ENCODE peak calls at places on chromosomes 6 and 20, in six cellular contexts. R, I, S, G, Z and W are unnamed samples.

GRCh38 chr20:58709703-58710039 is 17.1 kb downstream of the NPEPL1 start:
- DNase-seq in R (no peak), I (no peak), S (no peak), G (no peak), Z (no peak), W (no peak)

GRCh38 chr6:17985934-17986655 is 1.3 kb downstream of the KIF13A start:
- DNase-seq in R (no peak), I (no peak), S (no peak), G (no peak), Z (no peak), W (no peak)

GRCh38 chr6:7112741-7113313 is 5.1 kb downstream of the RREB1 start:
- DNase-seq in R (no peak), I (no peak), S (peak; percentile 69), G (peak; percentile 29), Z (no peak), W (no peak)

GRCh38 chr20:37697314-37697713 is 3.5 kb downstream of the CTNNBL1 start:
- DNase-seq in R (no peak), I (no peak), S (no peak), G (no peak), Z (no peak), W (no peak)

GRCh38 chr20:12660918-12661317 is 347.9 kb upstream of the SPTLC3 start:
- DNase-seq in R (peak; percentile 93), I (no peak), S (no peak), G (peak; percentile 20), Z (no peak), W (no peak)

GRCh38 chr6:140388141-140388802 is 1013.8 kb upstream of the CITED2 start:
- DNase-seq in R (no peak), I (no peak), S (no peak), G (no peak), Z (no peak), W (no peak)

GRCh38 chr6:12761376-12762115 is 45.0 kb downstream of the PHACTR1 start:
- DNase-seq in R (no peak), I (no peak), S (no peak), G (no peak), Z (no peak), W (no peak)

GRCh38 chr6:148179786-148180185 is 162.9 kb upstream of the SASH1 start:
- DNase-seq in R (peak; percentile 64), I (no peak), S (no peak), G (no peak), Z (no peak), W (no peak)

GRCh38 chr6:149190228-149190831 is 127.2 kb upstream of the TAB2 start:
- DNase-seq in R (peak; percentile 85), I (no peak), S (no peak), G (no peak), Z (no peak), W (no peak)

GRCh38 chr6:109867970-109868358 is 110.1 kb upstream of the GPR6 start:
- DNase-seq in R (no peak), I (no peak), S (no peak), G (no peak), Z (no peak), W (no peak)

GRCh38 chr20:53751394-53752368 is 158.0 kb upstream of the ZNF217 start:
- DNase-seq in R (no peak), I (no peak), S (no peak), G (no peak), Z (no peak), W (no peak)

GRCh38 chr20:62409935-62410741 is 3.1 kb upstream of the CABLES2 start:
- DNase-seq in R (peak; percentile 81), I (peak; percentile 76), S (peak; percentile 84), G (peak; percentile 82), Z (peak; percentile 14), W (no peak)

GRCh38 chr20:45423700-45424099 is 7.8 kb downstream of the PIGT start:
- DNase-seq in R (no peak), I (no peak), S (no peak), G (no peak), Z (no peak), W (no peak)

GRCh38 chr6:35736293-35736894 is 438 bp upstream of the ARMC12 start:
- DNase-seq in R (peak; percentile 92), I (peak; percentile 84), S (peak; percentile 84), G (peak; percentile 84), Z (peak; percentile 71), W (peak; percentile 85)

GRCh38 chr6:56490994-56491393 is 151.7 kb downstream of the DST start:
- DNase-seq in R (no peak), I (no peak), S (no peak), G (no peak), Z (no peak), W (no peak)

GRCh38 chr20:39983183-39983582 is 705.9 kb downstream of the MAFB start:
- DNase-seq in R (no peak), I (no peak), S (no peak), G (no peak), Z (no peak), W (no peak)

GRCh38 chr6:111975501-111975900 is 78.4 kb upstream of the CCN6 start:
- DNase-seq in R (no peak), I (no peak), S (no peak), G (no peak), Z (no peak), W (no peak)

GRCh38 chr20:21707999-21708737 is 2.7 kb downstream of the PAX1 start:
- DNase-seq in R (peak; percentile 36), I (no peak), S (no peak), G (peak; percentile 44), Z (no peak), W (no peak)

GRCh38 chr6:105560611-105561066 is 157.8 kb upstream of the PREP start:
- DNase-seq in R (no peak), I (no peak), S (no peak), G (no peak), Z (no peak), W (no peak)

DNA sequence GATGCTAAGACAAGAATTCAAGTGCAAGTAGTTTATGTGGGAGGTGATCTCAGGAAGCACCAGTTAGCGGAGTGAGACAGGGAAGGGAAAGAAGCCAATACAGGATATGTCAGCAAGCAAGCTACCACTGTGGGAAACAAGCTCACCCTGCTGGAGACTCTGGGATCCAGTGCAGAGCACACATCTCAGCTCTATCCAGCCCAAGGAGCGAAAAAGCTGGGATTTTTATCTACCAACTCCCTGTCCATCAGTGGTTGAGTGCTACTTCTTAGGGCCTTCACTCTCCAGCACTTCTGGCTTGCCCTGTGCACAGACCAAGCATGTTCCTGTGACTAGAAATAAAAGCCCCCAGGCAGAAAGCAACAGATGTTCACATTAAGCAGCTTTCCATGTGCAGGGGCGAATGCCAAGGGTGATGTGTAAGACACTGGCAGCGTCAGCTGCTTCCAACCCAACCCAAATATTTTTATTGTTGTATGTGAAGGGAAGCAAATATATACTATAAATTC is 10.8 kb upstream of the RNF24 start:
- DNase-seq in R (peak; percentile 62), I (no peak), S (no peak), G (no peak), Z (no peak), W (no peak)
- TF ChIP-seq CTCF in R (peak; percentile 30), I (no peak), S (peak; percentile 25), G (no peak), Z (no peak), W (no peak)

GRCh38 chr20:52062452-52063209 is 128.9 kb downstream of the ZFP64 start:
- DNase-seq in R (no peak), I (no peak), S (no peak), G (no peak), Z (no peak), W (no peak)

GRCh38 chr20:52056203-52057062 is 135.1 kb downstream of the ZFP64 start:
- DNase-seq in R (no peak), I (no peak), S (no peak), G (no peak), Z (no peak), W (no peak)

GRCh38 chr20:52064936-52065335 is 126.6 kb downstream of the ZFP64 start:
- DNase-seq in R (no peak), I (no peak), S (no peak), G (no peak), Z (no peak), W (no peak)

DNA sequence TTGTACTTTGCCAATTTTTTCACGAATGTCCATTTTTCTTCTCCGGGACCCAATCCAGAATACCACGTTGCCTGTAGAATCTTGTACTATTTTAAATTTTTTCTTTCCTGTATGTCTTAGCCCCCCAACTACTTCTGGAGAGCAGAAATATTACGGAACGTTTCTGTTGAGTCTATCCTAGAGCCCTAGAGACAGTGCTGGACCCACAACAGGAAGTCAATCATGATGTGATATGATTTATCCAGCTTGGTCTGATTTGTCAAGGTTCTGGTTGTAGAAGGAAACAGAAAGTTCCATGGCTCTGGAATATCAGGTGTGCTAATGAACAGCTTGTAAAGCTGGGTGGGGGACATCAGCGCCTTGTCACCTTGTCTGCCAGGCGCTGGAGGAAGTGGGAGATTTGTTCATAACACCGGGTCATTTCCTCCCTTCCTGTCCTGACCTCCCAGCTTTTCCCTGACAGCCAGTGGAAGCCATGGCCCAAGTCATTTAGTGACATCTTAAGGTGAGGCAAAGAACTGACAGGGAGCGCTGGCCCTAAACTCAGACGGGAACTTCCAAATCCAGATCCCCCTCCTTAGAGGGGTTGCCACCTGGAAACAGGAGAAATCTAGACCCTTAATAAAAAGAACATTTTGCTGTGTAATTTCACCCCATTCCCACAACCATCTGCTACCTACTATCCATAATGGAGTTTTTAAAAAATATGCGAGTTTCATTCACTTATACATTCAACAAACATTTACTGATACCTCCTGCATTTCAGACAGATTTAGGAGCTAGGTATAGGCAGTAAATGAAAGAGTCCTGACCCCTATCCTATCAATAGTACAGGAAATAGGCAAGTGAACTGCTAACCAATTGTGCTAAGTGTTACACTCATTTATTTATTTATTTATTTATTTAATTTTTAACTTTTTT is 130.5 kb downstream of the ZFP64 start:
- DNase-seq in R (peak; percentile 81), I (no peak), S (no peak), G (peak; percentile 33), Z (no peak), W (no peak)
- TF ChIP-seq CTCF in R (peak; percentile 63), I (no peak), S (peak; percentile 24), G (peak; percentile 37), Z (no peak), W (no peak)

GRCh38 chr6:26087284-26088115 is at the start of gene HFE:
- DNase-seq in R (peak; percentile 74), I (peak; percentile 77), S (peak; percentile 79), G (peak; percentile 44), Z (peak; percentile 11), W (no peak)
- TF ChIP-seq CTCF in R (no peak), I (no peak), S (no peak), G (no peak), Z (peak; percentile 8), W (no peak)

GRCh38 chr6:145704153-145704781 is 31.1 kb downstream of the EPM2A start:
- DNase-seq in R (peak; percentile 32), I (no peak), S (no peak), G (no peak), Z (no peak), W (no peak)
- TF ChIP-seq CTCF in R (peak; percentile 59), I (peak; percentile 12), S (peak; percentile 64), G (peak; percentile 60), Z (peak; percentile 70), W (no peak)